ENCODE peak calls at places on chromosome 20, in five cellular contexts. One of them, this sample, is unnamed.

GRCh38 chr20:51372966-51373365 is 169.6 kb downstream of the NFATC2 start:
- DNase-seq in PC-3: no peak
- DNase-seq in HFF-Myc: no peak
- DNase-seq in ascending aorta: no peak
- DNase-seq in HFFc6: no peak
- DNase-seq in this sample: no peak

GRCh38 chr20:41177636-41178035 is 40.3 kb downstream of the PLCG1 start:
- DNase-seq in PC-3: peak
- DNase-seq in HFF-Myc: peak
- DNase-seq in ascending aorta: peak
- DNase-seq in HFFc6: peak
- DNase-seq in this sample: peak

GRCh38 chr20:9131841-9132240 is 63.0 kb downstream of the PLCB4 start:
- DNase-seq in PC-3: no peak
- DNase-seq in HFF-Myc: no peak
- DNase-seq in ascending aorta: no peak
- DNase-seq in HFFc6: no peak
- DNase-seq in this sample: no peak

GRCh38 chr20:38875170-38875993 is 50.8 kb upstream of the FAM83D start:
- DNase-seq in PC-3: no peak
- DNase-seq in HFF-Myc: no peak
- DNase-seq in ascending aorta: no peak
- DNase-seq in HFFc6: no peak
- DNase-seq in this sample: no peak

GRCh38 chr20:15742076-15742475 is 831.2 kb downstream of the KIF16B start:
- DNase-seq in PC-3: no peak
- DNase-seq in HFF-Myc: no peak
- DNase-seq in ascending aorta: no peak
- DNase-seq in HFFc6: no peak
- DNase-seq in this sample: no peak

GRCh38 chr20:63317061-63317460 is 24.1 kb downstream of the COL20A1 start:
- DNase-seq in PC-3: no peak
- DNase-seq in HFF-Myc: no peak
- DNase-seq in ascending aorta: peak
- DNase-seq in HFFc6: no peak
- DNase-seq in this sample: no peak

GRCh38 chr20:44166477-44166876 is 20.5 kb downstream of the JPH2 start:
- DNase-seq in PC-3: peak
- DNase-seq in HFF-Myc: no peak
- DNase-seq in ascending aorta: peak
- DNase-seq in HFFc6: peak
- DNase-seq in this sample: no peak

GRCh38 chr20:32019156-32019510 is 8.9 kb downstream of the CCM2L start:
- DNase-seq in PC-3: no peak
- DNase-seq in HFF-Myc: no peak
- DNase-seq in ascending aorta: no peak
- DNase-seq in HFFc6: no peak
- DNase-seq in this sample: no peak

GRCh38 chr20:33839591-33839990 is 28.4 kb downstream of the CHMP4B start:
- DNase-seq in PC-3: no peak
- DNase-seq in HFF-Myc: no peak
- DNase-seq in ascending aorta: no peak
- DNase-seq in HFFc6: no peak
- DNase-seq in this sample: no peak

GRCh38 chr20:57451759-57452661 is 60.8 kb downstream of the RBM38 start:
- DNase-seq in PC-3: no peak
- DNase-seq in HFF-Myc: no peak
- DNase-seq in ascending aorta: no peak
- DNase-seq in HFFc6: no peak
- DNase-seq in this sample: no peak

GRCh38 chr20:24993337-24994185 is 1.0 kb upstream of the APMAP start:
- DNase-seq in PC-3: peak
- DNase-seq in HFF-Myc: no peak
- DNase-seq in ascending aorta: peak
- DNase-seq in HFFc6: peak
- DNase-seq in this sample: no peak

GRCh38 chr20:3934628-3935027 is 45.4 kb downstream of the PANK2 start:
- DNase-seq in PC-3: no peak
- DNase-seq in HFF-Myc: no peak
- DNase-seq in ascending aorta: no peak
- DNase-seq in HFFc6: peak
- DNase-seq in this sample: no peak

GRCh38 chr20:32028647-32029372 is 18.6 kb downstream of the CCM2L start:
- DNase-seq in PC-3: no peak
- DNase-seq in HFF-Myc: no peak
- DNase-seq in ascending aorta: no peak
- DNase-seq in HFFc6: no peak
- DNase-seq in this sample: no peak

GRCh38 chr20:20547221-20547875 is 165.1 kb downstream of the RALGAPA2 start:
- DNase-seq in PC-3: peak
- DNase-seq in HFF-Myc: peak
- DNase-seq in ascending aorta: no peak
- DNase-seq in HFFc6: peak
- DNase-seq in this sample: no peak

GRCh38 chr20:15475483-15475882 is 1097.8 kb downstream of the KIF16B start:
- DNase-seq in PC-3: peak
- DNase-seq in HFF-Myc: no peak
- DNase-seq in ascending aorta: no peak
- DNase-seq in HFFc6: no peak
- DNase-seq in this sample: no peak

GRCh38 chr20:40262219-40262618 is 426.8 kb downstream of the MAFB start:
- DNase-seq in PC-3: no peak
- DNase-seq in HFF-Myc: no peak
- DNase-seq in ascending aorta: no peak
- DNase-seq in HFFc6: no peak
- DNase-seq in this sample: no peak

GRCh38 chr20:24917056-24917455 is 32.0 kb upstream of the CST7 start:
- DNase-seq in PC-3: no peak
- DNase-seq in HFF-Myc: no peak
- DNase-seq in ascending aorta: no peak
- DNase-seq in HFFc6: no peak
- DNase-seq in this sample: no peak

DNA sequence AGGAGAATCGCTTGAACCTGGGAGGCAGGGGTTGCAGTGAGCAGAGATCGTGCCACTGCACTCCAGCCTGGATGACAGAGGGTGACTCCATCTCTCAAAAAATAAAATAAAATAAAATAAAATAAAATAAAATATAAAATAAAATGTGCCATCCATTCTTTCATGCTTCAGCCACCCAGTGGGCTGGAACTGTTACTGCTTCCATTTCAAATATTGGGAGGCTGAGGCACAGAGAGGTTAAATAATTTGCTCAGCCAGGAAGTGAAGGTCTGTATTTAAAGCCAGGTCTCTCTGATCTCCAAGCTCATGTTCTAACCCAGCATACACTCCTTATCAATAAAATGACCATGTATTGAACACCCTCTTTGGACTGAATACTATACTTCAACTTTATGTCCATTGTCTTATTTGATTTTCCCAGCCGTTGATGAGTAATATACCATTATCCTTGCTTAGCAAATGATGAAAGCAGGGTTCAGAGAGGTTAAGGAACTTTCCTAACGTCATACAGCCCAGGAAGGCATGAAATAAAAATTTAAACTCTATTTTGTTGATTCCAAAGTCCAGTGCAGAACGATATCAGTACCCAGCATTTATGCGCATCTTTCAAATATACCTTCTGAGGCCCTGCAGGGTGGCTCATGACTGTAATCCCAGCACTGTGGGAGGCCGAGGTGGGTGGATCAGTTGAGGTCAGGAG is 25.8 kb upstream of the SLC9A8 start:
- DNase-seq in PC-3: peak
- DNase-seq in HFF-Myc: no peak
- DNase-seq in ascending aorta: no peak
- DNase-seq in HFFc6: no peak
- DNase-seq in this sample: no peak
- TF ChIP-seq CTCF in PC-3: peak
- TF ChIP-seq CTCF in HFF-Myc: no peak
- TF ChIP-seq CTCF in ascending aorta: peak
- TF ChIP-seq CTCF in HFFc6: peak
- TF ChIP-seq CTCF in this sample: peak

GRCh38 chr20:56422824-56423189 is 10.7 kb downstream of the CASS4 start:
- DNase-seq in PC-3: no peak
- DNase-seq in HFF-Myc: no peak
- DNase-seq in ascending aorta: no peak
- DNase-seq in HFFc6: no peak
- DNase-seq in this sample: no peak

GRCh38 chr20:56420028-56420427 is 8.0 kb downstream of the CASS4 start:
- DNase-seq in PC-3: no peak
- DNase-seq in HFF-Myc: no peak
- DNase-seq in ascending aorta: no peak
- DNase-seq in HFFc6: no peak
- DNase-seq in this sample: no peak

GRCh38 chr20:56424931-56425330 is 12.9 kb downstream of the CASS4 start:
- DNase-seq in PC-3: no peak
- DNase-seq in HFF-Myc: no peak
- DNase-seq in ascending aorta: no peak
- DNase-seq in HFFc6: no peak
- DNase-seq in this sample: peak

GRCh38 chr20:56420940-56421688 is 9.1 kb downstream of the CASS4 start:
- DNase-seq in PC-3: no peak
- DNase-seq in HFF-Myc: no peak
- DNase-seq in ascending aorta: no peak
- DNase-seq in HFFc6: no peak
- DNase-seq in this sample: no peak

DNA sequence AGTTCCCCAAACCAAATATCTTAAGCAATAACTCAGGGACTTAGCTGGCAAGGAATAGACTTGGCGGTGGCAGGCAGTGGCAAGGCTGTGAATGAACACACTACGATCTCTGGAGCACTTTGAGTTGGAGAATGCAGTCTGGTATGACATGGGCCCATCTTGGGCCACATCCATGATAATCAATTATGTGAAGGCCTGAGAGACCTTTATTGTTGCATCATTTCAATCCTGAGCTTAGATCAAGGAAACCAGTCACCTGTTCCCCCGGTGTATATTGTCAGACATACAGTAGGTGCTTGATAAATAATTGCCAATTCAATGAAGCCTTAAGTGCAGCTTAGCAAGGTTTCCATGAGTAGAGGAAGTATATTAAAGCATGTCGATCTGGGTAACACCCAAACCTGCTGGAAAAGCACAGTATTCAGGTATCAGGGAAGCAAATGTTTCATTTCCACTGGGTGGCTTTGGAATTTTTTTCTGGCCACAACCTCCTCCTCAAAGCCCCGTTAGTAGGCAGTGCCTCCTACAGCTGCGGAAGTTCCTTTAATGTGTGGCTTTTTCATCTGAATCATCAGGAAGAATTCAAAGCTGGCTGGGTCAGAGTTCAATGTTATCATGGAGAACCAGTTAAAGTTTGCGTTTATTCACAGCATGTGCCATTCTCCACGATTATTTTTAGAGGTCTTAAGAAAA is 10.2 kb downstream of the CASS4 start:
- DNase-seq in PC-3: peak
- DNase-seq in HFF-Myc: peak
- DNase-seq in ascending aorta: peak
- DNase-seq in HFFc6: peak
- DNase-seq in this sample: no peak
- TF ChIP-seq CTCF in PC-3: no peak
- TF ChIP-seq CTCF in HFF-Myc: no peak
- TF ChIP-seq CTCF in ascending aorta: no peak
- TF ChIP-seq CTCF in HFFc6: peak
- TF ChIP-seq CTCF in this sample: no peak

DNA sequence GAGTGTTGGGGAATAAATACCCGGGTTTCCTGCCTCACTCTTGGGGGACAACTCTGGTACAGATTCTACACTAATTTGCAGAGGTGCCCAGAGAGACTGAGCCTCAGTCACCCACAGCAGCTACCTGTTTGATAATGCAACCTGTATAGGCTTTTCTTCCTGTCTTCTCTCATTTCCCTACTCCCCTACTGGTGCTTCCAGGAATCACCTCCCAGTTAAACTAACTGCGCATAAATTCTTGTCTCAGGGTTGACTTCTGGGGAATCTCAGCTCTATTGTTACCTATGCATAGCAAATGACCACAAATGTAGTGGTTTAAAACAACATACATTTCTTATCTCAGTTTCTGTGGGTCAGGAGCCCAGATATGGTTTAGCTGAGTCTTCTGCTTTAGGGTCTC is 11.3 kb downstream of the OCSTAMP start:
- DNase-seq in PC-3: no peak
- DNase-seq in HFF-Myc: no peak
- DNase-seq in ascending aorta: no peak
- DNase-seq in HFFc6: no peak
- DNase-seq in this sample: no peak
- TF ChIP-seq CTCF in PC-3: no peak
- TF ChIP-seq CTCF in HFF-Myc: no peak
- TF ChIP-seq CTCF in ascending aorta: no peak
- TF ChIP-seq CTCF in HFFc6: peak
- TF ChIP-seq CTCF in this sample: no peak

GRCh38 chr20:2206957-2207769 is 88.6 kb upstream of the TGM3 start:
- DNase-seq in PC-3: peak
- DNase-seq in HFF-Myc: no peak
- DNase-seq in ascending aorta: peak
- DNase-seq in HFFc6: peak
- DNase-seq in this sample: peak

GRCh38 chr20:2208897-2209296 is 86.9 kb upstream of the TGM3 start:
- DNase-seq in PC-3: no peak
- DNase-seq in HFF-Myc: no peak
- DNase-seq in ascending aorta: no peak
- DNase-seq in HFFc6: no peak
- DNase-seq in this sample: no peak

GRCh38 chr20:2212457-2213005 is 83.3 kb upstream of the TGM3 start:
- DNase-seq in PC-3: no peak
- DNase-seq in HFF-Myc: no peak
- DNase-seq in ascending aorta: no peak
- DNase-seq in HFFc6: no peak
- DNase-seq in this sample: no peak

GRCh38 chr20:2207770-2208097 is 88.1 kb upstream of the TGM3 start:
- DNase-seq in PC-3: no peak
- DNase-seq in HFF-Myc: no peak
- DNase-seq in ascending aorta: no peak
- DNase-seq in HFFc6: no peak
- DNase-seq in this sample: no peak

DNA sequence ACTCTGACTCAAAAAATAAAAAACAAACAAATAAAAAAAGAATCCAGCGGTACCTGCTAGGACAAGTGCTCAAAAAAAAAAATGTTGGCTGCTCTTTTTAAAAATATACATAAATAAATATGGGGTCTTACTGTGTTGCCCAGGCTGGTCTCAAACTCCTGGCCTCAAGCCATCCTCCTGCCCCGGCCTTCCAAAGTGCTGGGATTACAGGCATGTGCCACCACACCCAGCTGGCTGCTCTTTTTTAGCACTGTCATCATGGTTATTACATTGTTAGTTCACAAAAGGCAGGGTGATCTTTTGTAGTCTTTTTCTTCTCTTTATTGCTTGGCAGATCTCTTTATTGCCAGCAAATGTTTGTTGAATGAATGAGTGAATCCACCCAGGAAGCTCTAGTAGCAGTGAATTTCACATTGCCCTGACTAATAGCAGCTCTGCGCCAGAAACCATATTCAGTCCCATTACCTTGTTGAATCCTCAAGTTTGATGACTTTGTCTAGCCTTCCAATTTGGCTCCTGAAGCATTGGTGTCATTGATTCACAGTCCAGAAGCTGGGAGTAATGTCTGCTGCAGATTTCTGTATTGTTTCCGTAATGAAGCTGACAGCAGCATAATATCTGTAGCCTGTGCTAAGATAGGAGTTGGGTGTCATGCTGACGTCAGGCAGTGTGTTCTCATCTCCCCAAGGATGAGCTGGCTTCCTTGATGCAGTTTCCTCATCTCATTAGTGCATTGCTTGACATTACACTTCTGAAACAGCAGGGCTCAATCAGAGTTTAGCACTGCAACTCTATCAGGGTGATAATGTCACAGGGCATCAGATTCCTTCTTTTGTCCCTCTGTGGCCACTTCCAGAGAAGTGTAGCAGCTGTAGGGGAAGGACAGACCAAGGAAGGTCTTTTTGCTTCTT is 84.9 kb upstream of the TGM3 start:
- DNase-seq in PC-3: peak
- DNase-seq in HFF-Myc: no peak
- DNase-seq in ascending aorta: peak
- DNase-seq in HFFc6: peak
- DNase-seq in this sample: no peak
- TF ChIP-seq CTCF in PC-3: no peak
- TF ChIP-seq CTCF in HFF-Myc: no peak
- TF ChIP-seq CTCF in ascending aorta: no peak
- TF ChIP-seq CTCF in HFFc6: peak
- TF ChIP-seq CTCF in this sample: no peak